ENCODE peak calls at places on chromosomes 4 and X, in eight cellular contexts. S is esophagus muscularis mucosa, X is thyroid gland, R is HepG2, J is gastrocnemius medialis, N is heart left ventricle, K is HCT116, A is NB4. B is an unnamed sample.

GRCh38 chrX:123736333-123736921 is 3.6 kb upstream of the THOC2 start:
- DNase-seq in S (no peak), X (no peak), R (no peak), J (no peak), N (no peak), K (no peak), A (no peak), B (no peak)

GRCh38 chrX:12999422-12999821 is 24.5 kb downstream of the TMSB4X start:
- DNase-seq in S (no peak), X (no peak), R (no peak), J (no peak), N (no peak), K (no peak), A (peak), B (no peak)

GRCh38 chrX:48835524-48836329 is at the start of gene PCSK1N:
- DNase-seq in S (no peak), X (peak), R (peak), J (no peak), N (no peak), K (no peak), A (no peak), B (no peak)

GRCh38 chr4:15691346-15692140 is 9.9 kb downstream of the FAM200B start:
- DNase-seq in S (no peak), X (no peak), R (peak), J (no peak), N (no peak), K (no peak), A (peak), B (no peak)

GRCh38 chr4:156999175-156999517 is 27.5 kb upstream of the PDGFC start:
- DNase-seq in S (no peak), X (peak), R (peak), J (no peak), N (peak), K (peak), A (no peak), B (peak)

GRCh38 chr4:41369680-41370079 is 113.0 kb downstream of the UCHL1 start:
- DNase-seq in S (no peak), X (peak), R (no peak), J (peak), N (peak), K (no peak), A (no peak), B (no peak)

GRCh38 chrX:40563784-40564183 is 17.0 kb upstream of the ATP6AP2 start:
- DNase-seq in S (no peak), X (no peak), R (no peak), J (no peak), N (no peak), K (no peak), A (no peak), B (no peak)

GRCh38 chr4:41656572-41657301 is 91.8 kb downstream of the PHOX2B start:
- DNase-seq in S (no peak), X (peak), R (no peak), J (peak), N (peak), K (no peak), A (no peak), B (no peak)

GRCh38 chr4:169604131-169604900 is 8.1 kb downstream of the NEK1 start:
- DNase-seq in S (no peak), X (no peak), R (no peak), J (no peak), N (no peak), K (no peak), A (peak), B (peak)

GRCh38 chr4:165297626-165298025 is 29.8 kb upstream of the MSMO1 start:
- DNase-seq in S (no peak), X (no peak), R (no peak), J (no peak), N (no peak), K (no peak), A (no peak), B (no peak)

GRCh38 chrX:136261316-136261715 is 10.1 kb upstream of the MAP7D3 start:
- DNase-seq in S (no peak), X (no peak), R (no peak), J (no peak), N (no peak), K (no peak), A (no peak), B (no peak)

GRCh38 chr4:112973897-112974296 is 75.6 kb upstream of the ANK2 start:
- DNase-seq in S (no peak), X (no peak), R (no peak), J (no peak), N (no peak), K (no peak), A (no peak), B (no peak)

DNA sequence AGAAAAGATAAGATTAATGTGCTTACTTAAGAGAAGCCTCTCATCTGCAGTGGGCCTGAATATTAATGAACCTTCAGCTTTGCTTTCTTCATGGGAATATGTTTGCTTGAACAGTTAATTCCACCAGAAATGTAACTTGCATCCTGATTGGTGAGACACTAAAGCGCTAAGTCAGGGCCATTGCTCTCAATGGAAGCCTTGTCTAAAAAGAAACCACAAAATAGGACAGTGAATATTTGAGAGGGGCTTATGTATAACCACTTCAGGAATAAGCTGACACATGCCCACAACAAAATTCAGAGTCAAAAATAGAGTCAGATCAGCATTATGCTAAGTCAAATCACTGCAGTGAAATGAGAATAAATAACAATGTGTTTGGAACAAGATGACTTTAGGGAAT is 1125.8 kb downstream of the STIM2 start:
- DNase-seq in S (no peak), X (no peak), R (no peak), J (no peak), N (no peak), K (no peak), A (no peak), B (no peak)
- TF ChIP-seq POLR2A in S (no peak), X (no peak), R (no peak), J (no peak), N (no peak), K (no peak), A (no peak), B (no peak)

GRCh38 chr4:39700500-39700899 is 2.6 kb downstream of the UBE2K start:
- DNase-seq in S (no peak), X (no peak), R (no peak), J (no peak), N (no peak), K (no peak), A (no peak), B (peak)

GRCh38 chr4:39699676-39700409 is 1.9 kb downstream of the UBE2K start:
- DNase-seq in S (no peak), X (no peak), R (peak), J (no peak), N (no peak), K (no peak), A (peak), B (peak)

GRCh38 chr4:39702716-39703115 is 4.8 kb downstream of the UBE2K start:
- DNase-seq in S (no peak), X (no peak), R (no peak), J (no peak), N (no peak), K (no peak), A (no peak), B (no peak)

GRCh38 chr4:39697740-39698423 is at the start of gene UBE2K:
- DNase-seq in S (peak), X (peak), R (peak), J (peak), N (peak), K (peak), A (peak), B (peak)

DNA sequence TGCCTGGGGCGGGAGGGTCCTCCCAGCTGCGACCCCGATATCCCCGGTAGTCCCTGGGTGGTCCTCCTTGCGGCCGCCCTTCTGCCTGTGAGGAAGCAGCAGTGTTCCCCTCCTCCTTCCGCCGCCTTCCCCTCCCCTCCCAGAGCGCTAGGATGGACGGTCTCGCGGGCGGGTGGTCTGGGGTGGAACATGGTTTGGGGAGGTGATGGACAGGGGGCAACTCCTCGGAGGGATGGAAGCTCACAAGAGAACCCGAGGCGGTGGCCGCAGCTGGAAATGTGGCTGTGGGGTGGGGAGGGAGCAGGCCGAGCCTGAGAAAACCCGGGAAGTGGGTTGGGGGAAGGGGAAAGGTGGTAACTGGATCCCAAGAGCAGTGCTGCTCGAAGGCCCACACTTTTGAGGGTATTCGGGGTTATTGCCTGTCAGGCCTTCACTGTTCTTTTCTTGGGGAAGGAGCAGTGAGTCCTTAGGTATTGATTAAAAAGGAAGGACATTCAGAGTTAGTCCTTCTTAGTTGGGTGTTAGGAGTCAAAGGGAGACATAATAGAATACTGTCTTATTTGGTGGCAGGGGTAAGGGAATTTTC is 581 bp downstream of the UBE2K start:
- DNase-seq in S (peak), X (peak), R (peak), J (peak), N (peak), K (no peak), A (peak), B (peak)
- TF ChIP-seq POLR2A in S (no peak), X (no peak), R (no peak), J (no peak), N (no peak), K (no peak), A (no peak), B (no peak)

GRCh38 chr4:108980455-108981239 is 217.8 kb upstream of the ETNPPL start:
- DNase-seq in S (no peak), X (no peak), R (no peak), J (no peak), N (no peak), K (no peak), A (no peak), B (no peak)
- TF ChIP-seq POLR2A in S (no peak), X (no peak), R (no peak), J (no peak), N (no peak), K (no peak), A (no peak), B (no peak)

GRCh38 chr4:47642985-47643745 is 158.1 kb downstream of the ATP10D start:
- DNase-seq in S (no peak), X (no peak), R (no peak), J (no peak), N (no peak), K (no peak), A (no peak), B (no peak)

GRCh38 chr4:47641755-47642154 is 156.7 kb downstream of the ATP10D start:
- DNase-seq in S (no peak), X (no peak), R (no peak), J (no peak), N (no peak), K (no peak), A (no peak), B (no peak)

GRCh38 chr4:47643845-47644244 is 158.8 kb downstream of the ATP10D start:
- DNase-seq in S (no peak), X (no peak), R (no peak), J (no peak), N (no peak), K (no peak), A (no peak), B (no peak)

GRCh38 chr4:47640911-47641310 is 155.8 kb downstream of the ATP10D start:
- DNase-seq in S (no peak), X (no peak), R (no peak), J (no peak), N (no peak), K (no peak), A (no peak), B (no peak)

GRCh38 chr4:47639531-47639930 is 154.5 kb downstream of the ATP10D start:
- DNase-seq in S (no peak), X (no peak), R (no peak), J (no peak), N (no peak), K (peak), A (peak), B (no peak)
- TF ChIP-seq POLR2A in S (no peak), X (no peak), R (no peak), J (no peak), N (no peak), K (no peak), A (no peak), B (no peak)

GRCh38 chr4:2008921-2009650 is at the start of gene NELFA:
- DNase-seq in S (peak), X (peak), R (peak), J (peak), N (peak), K (peak), A (peak), B (peak)
- TF ChIP-seq POLR2A in S (peak), X (peak), R (no peak), J (peak), N (peak), K (peak), A (peak), B (peak)

GRCh38 chr4:56976283-56976877 is 1.0 kb downstream of the NOA1 start:
- DNase-seq in S (no peak), X (no peak), R (peak), J (no peak), N (peak), K (no peak), A (no peak), B (peak)

GRCh38 chr4:56977321-56978012 is at the start of gene NOA1:
- DNase-seq in S (peak), X (peak), R (peak), J (peak), N (peak), K (peak), A (peak), B (peak)

GRCh38 chr4:56976878-56977320 is 507 bp downstream of the NOA1 start:
- DNase-seq in S (no peak), X (peak), R (peak), J (peak), N (no peak), K (peak), A (no peak), B (peak)

GRCh38 chr4:56979674-56980073 is 978 bp downstream of the POLR2B start:
- DNase-seq in S (no peak), X (peak), R (peak), J (no peak), N (no peak), K (no peak), A (peak), B (peak)

DNA sequence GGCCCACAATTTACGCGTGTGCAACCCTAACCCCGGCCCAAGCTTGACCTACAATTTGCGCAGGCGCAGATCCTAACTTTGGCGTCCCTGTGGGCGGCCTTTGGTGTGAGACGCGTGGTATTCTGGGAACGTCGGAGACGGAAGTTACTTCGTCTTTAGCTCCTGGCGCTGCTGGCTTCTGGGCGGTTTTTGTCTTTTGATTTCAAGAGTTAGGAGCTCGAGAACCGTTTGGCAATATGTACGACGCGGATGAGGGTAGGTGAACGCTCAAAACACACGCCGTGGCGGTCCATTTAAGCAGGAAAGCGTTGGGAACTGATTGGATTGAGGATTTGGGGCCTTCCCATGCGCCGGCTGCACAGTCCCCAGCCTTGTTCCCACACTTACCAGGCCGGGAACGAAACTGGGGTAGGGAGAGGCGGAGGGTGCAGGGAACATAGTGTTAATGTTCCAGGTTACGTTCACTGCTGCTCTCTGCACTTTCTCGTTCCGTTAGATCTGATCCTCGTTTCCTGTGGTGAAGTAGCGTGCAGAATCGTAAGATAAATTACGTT is at the start of gene POLR2B:
- DNase-seq in S (peak), X (peak), R (peak), J (peak), N (peak), K (peak), A (peak), B (peak)
- TF ChIP-seq POLR2A in S (peak), X (no peak), R (peak), J (peak), N (peak), K (peak), A (peak), B (peak)

GRCh38 chr4:128809477-128810330 is at the start of gene JADE1:
- DNase-seq in S (peak), X (peak), R (peak), J (peak), N (peak), K (peak), A (peak), B (peak)
- TF ChIP-seq POLR2A in S (no peak), X (peak), R (peak), J (peak), N (peak), K (peak), A (peak), B (peak)

DNA sequence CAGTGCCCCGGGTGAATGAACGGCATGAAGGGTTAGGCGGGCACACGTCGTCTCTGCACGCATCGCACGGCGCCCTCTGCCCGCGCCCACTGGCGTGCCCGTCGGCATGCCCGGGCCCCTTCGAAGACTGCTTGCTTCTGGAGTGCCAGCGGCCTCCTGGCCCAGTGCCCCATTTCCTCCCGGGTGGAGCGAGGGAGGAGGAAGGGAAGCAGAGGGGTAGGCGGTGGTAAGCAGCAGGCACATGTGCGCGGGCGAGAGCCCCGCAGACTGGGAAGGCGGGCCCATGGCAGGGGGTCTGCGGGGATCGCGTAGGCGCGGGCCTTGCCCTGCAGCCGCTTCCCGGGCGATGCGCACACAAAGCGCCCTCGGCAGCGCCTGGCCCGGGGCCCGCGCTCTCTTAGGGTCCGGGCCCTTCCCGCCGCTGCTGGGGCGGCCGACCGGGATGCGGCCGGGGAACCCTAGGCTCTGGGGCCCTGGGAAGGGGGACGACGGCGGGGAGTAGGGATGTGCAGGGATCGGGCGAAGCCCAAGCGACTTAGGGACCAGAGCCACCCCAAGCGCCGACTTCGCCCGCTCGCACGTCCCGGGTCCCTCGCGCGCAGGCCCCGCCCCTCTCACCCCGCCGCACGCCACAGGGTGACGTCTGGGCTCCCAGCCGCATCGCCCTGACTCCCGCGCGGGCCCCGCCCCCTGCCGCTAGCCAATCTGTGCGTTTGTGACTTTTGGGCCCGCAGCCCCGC is 866 bp upstream of the EMD start:
- DNase-seq in S (no peak), X (peak), R (no peak), J (peak), N (peak), K (no peak), A (no peak), B (no peak)
- TF ChIP-seq POLR2A in S (peak), X (peak), R (no peak), J (peak), N (peak), K (no peak), A (peak), B (no peak)

GRCh38 chr4:99887837-99888236 is 6.4 kb downstream of the LAMTOR3 start:
- DNase-seq in S (no peak), X (no peak), R (no peak), J (no peak), N (no peak), K (no peak), A (no peak), B (no peak)
- TF ChIP-seq POLR2A in S (no peak), X (no peak), R (no peak), J (no peak), N (no peak), K (no peak), A (no peak), B (no peak)